ENCODE peak calls at places on chromosome 1, in eight cellular contexts. N, Z, V, U, B, Y, S and E are unnamed samples.
A peak's percentile ranks its signal among the peaks of the same experiment; 100 is the strongest.

GRCh38 chr1:183284086-183284485 is 98.0 kb downstream of the LAMC2 start:
- DNase-seq in N (no peak), Z (no peak), V (no peak), U (no peak), B (no peak), Y (no peak), S (no peak), E (no peak)

GRCh38 chr1:12405325-12406217 is 175.7 kb downstream of the VPS13D start:
- DNase-seq in N (no peak), Z (no peak), V (no peak), U (no peak), B (no peak), Y (no peak), S (no peak), E (no peak)

GRCh38 chr1:89822109-89822962 is 1.5 kb downstream of the LRRC8D start:
- DNase-seq in N (no peak), Z (no peak), V (no peak), U (peak; percentile 45), B (no peak), Y (no peak), S (no peak), E (no peak)

GRCh38 chr1:12028248-12028647 is 8.9 kb downstream of the MIIP start:
- DNase-seq in N (no peak), Z (no peak), V (no peak), U (no peak), B (no peak), Y (no peak), S (no peak), E (no peak)

GRCh38 chr1:15975358-15975804 is 520 bp downstream of the ZBTB17 start:
- DNase-seq in N (peak; percentile 56), Z (peak; percentile 60), V (peak; percentile 77), U (peak; percentile 86), B (peak; percentile 63), Y (no peak), S (peak; percentile 70), E (no peak)

GRCh38 chr1:35441926-35442579 is 115.2 kb downstream of the KIAA0319L start:
- DNase-seq in N (no peak), Z (no peak), V (no peak), U (no peak), B (peak; percentile 55), Y (no peak), S (no peak), E (no peak)

GRCh38 chr1:25645641-25646400 is 29.2 kb downstream of the MAN1C1 start:
- DNase-seq in N (no peak), Z (no peak), V (no peak), U (no peak), B (no peak), Y (no peak), S (no peak), E (no peak)

GRCh38 chr1:87329756-87330200 is 1.1 kb downstream of the LMO4 start:
- DNase-seq in N (no peak), Z (no peak), V (peak; percentile 3), U (peak; percentile 67), B (no peak), Y (no peak), S (no peak), E (no peak)